ENCODE peak calls at places on chromosomes 1 and 21, in eight cellular contexts. Z, M, X, I, N, Q, V and L are unnamed samples.

GRCh38 chr21:45630066-45630694 is 13.3 kb upstream of the PCBP3 start:
- DNase-seq in N (no peak), X (no peak), I (peak; percentile 57), V (no peak), Q (no peak), M (no peak), Z (no peak), L (no peak)

GRCh38 chr1:198935371-198935921 is 296.6 kb downstream of the PTPRC start:
- DNase-seq in Q (peak; percentile 95), M (peak; percentile 95), N (peak; percentile 97), Z (peak; percentile 92), X (peak; percentile 93), I (peak; percentile 68), V (peak; percentile 11), L (peak; percentile 16)

GRCh38 chr1:166693673-166694297 is 145.5 kb upstream of the POGK start:
- DNase-seq in V (no peak), Z (no peak), Q (no peak), M (no peak), I (no peak), N (no peak), X (no peak), L (no peak)

GRCh38 chr1:66239834-66240233 is 294.1 kb upstream of the SGIP1 start:
- DNase-seq in I (no peak), N (no peak), X (no peak), M (peak; percentile 38), V (no peak), Z (no peak), Q (no peak), L (peak; percentile 73)

GRCh38 chr1:175287377-175287776 is 94.8 kb upstream of the KIAA0040 start:
- DNase-seq in Q (no peak), I (no peak), M (no peak), X (no peak), N (no peak), Z (no peak), V (no peak), L (peak; percentile 30)

GRCh38 chr1:26730695-26731094 is 34.9 kb downstream of the ARID1A start:
- DNase-seq in X (no peak), Q (no peak), N (peak; percentile 52), V (no peak), I (no peak), Z (peak; percentile 74), M (peak; percentile 48), L (no peak)

GRCh38 chr1:194474701-194475100 is 1288.3 kb upstream of the B3GALT2 start:
- DNase-seq in N (no peak), I (no peak), X (no peak), Q (no peak), V (no peak), Z (no peak), M (no peak), L (no peak)

GRCh38 chr1:182671779-182672486 is 12.5 kb downstream of the RGS8 start:
- DNase-seq in N (no peak), V (no peak), M (no peak), Z (no peak), Q (no peak), X (no peak), I (no peak), L (no peak)

GRCh38 chr1:231626951-231627614 is 493 bp downstream of the DISC1 start:
- DNase-seq in M (peak; percentile 42), Q (no peak), V (peak; percentile 48), X (no peak), Z (no peak), I (peak; percentile 84), N (peak; percentile 39), L (peak; percentile 88)

GRCh38 chr1:58367217-58367616 is 179.3 kb downstream of the OMA1 start:
- DNase-seq in M (no peak), Z (no peak), X (no peak), I (no peak), V (no peak), Q (no peak), N (no peak), L (no peak)

GRCh38 chr1:17768651-17769241 is 13.6 kb downstream of the ACTL8 start:
- DNase-seq in M (peak; percentile 81), Q (peak; percentile 89), X (peak; percentile 52), N (peak; percentile 86), I (peak; percentile 84), Z (peak; percentile 68), V (no peak), L (no peak)

GRCh38 chr1:199948587-199949280 is 78.8 kb upstream of the NR5A2 start:
- DNase-seq in M (peak; percentile 33), X (peak; percentile 19), N (no peak), I (no peak), V (no peak), Q (no peak), Z (no peak), L (no peak)

GRCh38 chr1:46595127-46595526 is 8.9 kb downstream of the MKNK1 start:
- DNase-seq in Z (no peak), I (peak; percentile 83), V (no peak), Q (no peak), X (no peak), N (no peak), M (no peak), L (no peak)

GRCh38 chr1:2980849-2981248 is 40.4 kb upstream of the ACTRT2 start:
- DNase-seq in Q (no peak), N (no peak), V (no peak), M (no peak), X (no peak), I (no peak), Z (no peak), L (no peak)

GRCh38 chr1:93988634-93989350 is 79.6 kb upstream of the GCLM start:
- DNase-seq in N (peak; percentile 87), I (no peak), V (no peak), M (peak; percentile 92), X (no peak), Q (peak; percentile 96), Z (peak; percentile 72), L (no peak)

DNA sequence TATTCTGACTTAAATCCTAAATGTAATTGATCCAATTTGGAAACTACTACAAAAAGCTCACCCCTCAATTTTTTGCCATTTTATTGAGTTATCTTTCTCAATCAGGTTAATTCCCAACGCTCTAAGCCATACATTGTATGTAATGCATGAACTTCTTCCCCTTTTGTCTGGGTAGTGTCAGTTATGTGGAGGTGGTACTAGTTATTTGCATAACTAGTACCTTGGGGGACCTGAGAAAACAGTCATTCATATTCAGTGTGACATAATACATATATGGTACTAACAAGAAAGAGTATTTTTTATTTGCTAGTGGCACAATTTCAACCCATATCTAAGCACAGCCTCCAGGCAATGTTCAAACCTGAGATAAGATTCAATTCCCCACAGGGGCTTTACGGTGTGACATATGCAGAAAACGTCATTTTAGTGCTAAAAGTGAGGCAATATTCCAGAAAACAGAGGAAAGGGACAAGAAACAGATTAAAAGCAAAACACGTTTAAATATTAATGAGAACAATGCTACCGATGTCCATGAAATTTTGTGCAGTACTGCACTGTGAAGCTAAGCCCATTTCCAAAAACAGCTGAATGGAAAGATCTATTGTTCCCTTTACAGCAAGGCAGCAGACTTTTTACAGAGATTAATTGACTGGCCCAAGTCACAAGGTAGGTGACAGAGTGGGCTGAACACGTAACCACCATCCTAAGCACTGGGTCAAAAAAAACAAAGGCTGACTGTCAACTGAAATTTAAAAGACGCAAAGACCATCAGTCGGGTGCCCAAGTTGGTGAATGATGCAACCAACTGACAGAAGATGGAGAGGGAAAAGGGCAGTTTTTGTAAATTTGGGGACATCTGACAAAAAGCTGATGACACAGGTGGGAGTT is 1.4 kb downstream of the HLCS start:
- DNase-seq in X (no peak), M (no peak), I (no peak), Z (no peak), Q (no peak), V (no peak), N (no peak), L (no peak)
- H3K4me3 ChIP-seq in X (peak overlapping the region; percentile 66), M (no peak overlapping the region), I (peak overlapping the region; percentile 89), Z (peak overlapping the region; percentile 75), Q (peak overlapping the region; percentile 65), V (no peak overlapping the region), N (peak overlapping the region; percentile 63), L (peak overlapping the region; percentile 67)

DNA sequence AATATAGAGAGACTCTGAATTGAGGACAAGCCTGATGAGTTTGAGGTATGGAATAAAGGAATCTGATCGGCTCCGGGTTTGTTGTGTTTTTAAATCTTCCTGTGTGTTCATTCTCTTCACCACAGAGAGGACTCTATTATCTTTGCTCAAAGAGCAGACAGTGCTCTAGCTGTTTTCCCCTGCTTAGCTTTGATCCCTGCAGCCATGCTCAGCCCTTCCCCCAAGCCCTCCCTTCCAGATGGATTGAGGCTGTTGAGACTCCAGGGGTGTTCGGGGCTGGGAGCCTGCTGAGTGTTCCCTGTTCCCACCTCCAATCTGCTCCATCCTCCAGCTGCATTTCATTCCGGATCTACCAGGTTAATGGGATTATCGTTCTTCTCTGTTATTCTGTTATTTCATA is 74.2 kb upstream of the CXADR start:
- DNase-seq in M (no peak), Q (no peak), Z (no peak), I (no peak), N (peak; percentile 32), X (no peak), V (no peak), L (peak; percentile 72)
- H3K4me3 ChIP-seq in M (no peak overlapping the region), Q (no peak overlapping the region), Z (no peak overlapping the region), I (no peak overlapping the region), N (no peak overlapping the region), X (no peak overlapping the region), V (no peak overlapping the region), L (no peak overlapping the region)

DNA sequence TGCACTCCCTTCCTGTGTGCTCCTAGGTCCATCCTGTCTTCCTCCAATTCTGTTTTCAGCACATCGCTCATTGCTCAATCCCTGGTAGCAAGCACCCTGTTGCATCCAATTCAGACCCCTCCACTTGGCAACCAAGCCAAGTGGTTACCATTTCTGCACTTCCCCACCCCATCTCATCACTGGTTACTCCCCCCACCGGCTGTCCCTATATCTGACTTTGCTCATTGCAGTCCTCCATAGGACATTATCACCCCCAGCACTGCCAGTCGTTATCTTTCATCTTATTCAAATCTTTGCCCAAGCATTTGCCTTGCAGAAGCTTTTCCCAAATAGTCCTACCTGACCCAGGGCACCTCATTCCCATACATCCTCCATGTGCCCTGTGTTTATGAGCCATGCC is 2.1 kb upstream of the TMEM9 start:
- DNase-seq in Z (no peak), N (no peak), Q (no peak), I (peak; percentile 3), M (no peak), V (no peak), X (no peak), L (no peak)
- H3K4me3 ChIP-seq in Z (no peak overlapping the region), N (no peak overlapping the region), Q (no peak overlapping the region), I (no peak overlapping the region), M (no peak overlapping the region), V (no peak overlapping the region), X (no peak overlapping the region), L (no peak overlapping the region)

DNA sequence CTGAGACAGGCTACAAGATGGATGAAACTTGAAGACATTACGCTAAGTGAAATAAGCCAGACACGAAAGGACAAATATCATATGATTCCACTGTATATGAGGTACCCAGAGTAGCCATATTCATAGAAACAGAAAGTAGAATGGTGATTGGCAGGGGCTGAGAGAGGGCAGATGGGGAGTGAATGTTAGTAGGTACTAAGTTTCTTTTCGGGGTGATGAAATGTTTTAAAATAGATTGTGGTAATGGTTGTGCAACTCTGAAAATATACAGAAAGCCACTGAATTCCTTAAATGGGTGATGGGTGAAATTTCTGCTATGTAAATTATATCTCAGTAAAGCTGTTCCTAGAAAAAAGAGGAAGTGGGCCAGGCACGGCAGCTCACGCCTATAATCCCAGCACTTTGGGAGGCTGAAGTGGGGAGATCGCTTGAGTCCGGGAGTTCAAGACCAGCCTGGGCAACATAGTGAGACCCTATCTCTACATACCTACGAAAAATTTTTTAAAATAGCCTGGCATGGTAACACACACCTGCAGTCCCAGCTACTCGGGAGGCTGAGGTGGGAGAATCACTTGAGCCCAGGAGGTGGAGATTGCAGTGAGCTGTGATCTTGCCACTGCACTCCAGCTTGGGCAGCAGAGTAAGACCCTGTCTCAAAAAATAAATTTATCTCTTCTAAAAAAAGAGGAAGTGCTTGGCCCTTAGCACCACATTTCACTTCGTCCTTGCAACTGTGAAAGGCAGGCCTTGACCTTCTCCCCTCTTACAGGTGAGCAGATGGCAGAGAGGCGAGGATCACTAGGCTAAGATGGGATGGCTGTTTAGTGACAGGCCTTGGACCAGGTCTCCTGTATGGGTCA is 16.0 kb downstream of the SLC27A3 start:
- DNase-seq in X (no peak), Z (peak; percentile 85), M (peak; percentile 94), V (peak; percentile 15), Q (peak; percentile 57), N (peak; percentile 78), I (no peak), L (no peak)
- H3K4me3 ChIP-seq in X (no peak overlapping the region), Z (peak overlapping the region; percentile 41), M (no peak overlapping the region), V (peak overlapping the region; percentile 25), Q (peak overlapping the region; percentile 25), N (no peak overlapping the region), I (no peak overlapping the region), L (no peak overlapping the region)